ENCODE peak calls at places on chromosomes 7 and 10, in four cellular contexts. H is HCT116, Y is transverse colon, U is H1. O is an unnamed sample.

GRCh38 chr7:130358471-130358870 is 13.9 kb downstream of the CPA5 start:
- DNase-seq in U (no peak), H (no peak), Y (no peak), O (no peak)

GRCh38 chr7:140049339-140050024 is 13.3 kb downstream of the PARP12 start:
- DNase-seq in Y (peak), U (no peak), H (no peak), O (no peak)

GRCh38 chr7:102469972-102470825 is 5.4 kb downstream of the LRWD1 start:
- DNase-seq in Y (peak), H (no peak), U (no peak), O (no peak)

GRCh38 chr7:11373546-11374142 is 400.0 kb downstream of the PHF14 start:
- DNase-seq in H (peak), Y (no peak), U (no peak), O (no peak)

GRCh38 chr10:118340486-118340885 is 1.6 kb downstream of the FAM204A start:
- DNase-seq in U (no peak), H (no peak), Y (no peak), O (no peak)

GRCh38 chr10:124459395-124459794 is 2.2 kb upstream of the LHPP start:
- DNase-seq in Y (no peak), U (no peak), H (no peak), O (no peak)

GRCh38 chr10:23630880-23631279 is 192.0 kb downstream of the OTUD1 start:
- DNase-seq in H (no peak), U (no peak), Y (no peak), O (no peak)

GRCh38 chr10:23516530-23516929 is 77.7 kb downstream of the OTUD1 start:
- DNase-seq in Y (no peak), H (no peak), U (no peak), O (no peak)

GRCh38 chr10:6512182-6512581 is 67.9 kb downstream of the PRKCQ start:
- DNase-seq in H (no peak), U (no peak), Y (no peak), O (no peak)

GRCh38 chr10:107813396-107813795 is 648.9 kb upstream of the SORCS1 start:
- DNase-seq in U (no peak), H (no peak), Y (no peak), O (no peak)

GRCh38 chr10:88460601-88461000 is 122.5 kb downstream of the RNLS start:
- DNase-seq in Y (no peak), U (no peak), H (no peak), O (no peak)

GRCh38 chr10:95988702-95989101 is 54.7 kb upstream of the CCNJ start:
- DNase-seq in Y (no peak), H (no peak), U (no peak), O (no peak)

GRCh38 chr7:152709307-152710133 is 33.6 kb upstream of the XRCC2 start:
- DNase-seq in U (no peak), H (peak), Y (no peak), O (no peak)

GRCh38 chr7:32164341-32164996 is 94.3 kb upstream of the PDE1C start:
- DNase-seq in H (peak), Y (peak), U (no peak), O (no peak)

GRCh38 chr10:31319602-31320178 is 674 bp downstream of the ZEB1 start:
- DNase-seq in U (no peak), H (no peak), Y (no peak), O (no peak)

GRCh38 chr7:130982160-130982638 is 248.2 kb upstream of the KLF14 start:
- DNase-seq in U (no peak), Y (no peak), H (no peak), O (no peak)

GRCh38 chr10:60122190-60122589 is 215.8 kb upstream of the CCDC6 start:
- DNase-seq in Y (no peak), U (no peak), H (no peak), O (no peak)

GRCh38 chr7:155463114-155463811 is 5.3 kb downstream of the EN2 start:
- DNase-seq in Y (no peak), U (no peak), H (no peak), O (no peak)

GRCh38 chr7:123043642-123044041 is 48.1 kb upstream of the TAS2R16 start:
- DNase-seq in U (no peak), H (no peak), Y (no peak), O (peak)

GRCh38 chr7:96313940-96314339 is 8.0 kb downstream of the SLC25A13 start:
- DNase-seq in Y (no peak), H (no peak), U (no peak), O (no peak)

GRCh38 chr10:43196981-43197833 is 59.0 kb downstream of the CSGALNACT2 start:
- DNase-seq in Y (no peak), U (no peak), H (no peak), O (no peak)

GRCh38 chr7:32357535-32358277 is 132.5 kb downstream of the LSM5 start:
- DNase-seq in Y (no peak), U (no peak), H (peak), O (no peak)

GRCh38 chr10:24952146-24952700 is at the start of gene PRTFDC1:
- DNase-seq in Y (peak), U (no peak), H (no peak), O (no peak)

GRCh38 chr10:1461016-1461415 is 276.3 kb downstream of the ADARB2 start:
- DNase-seq in Y (no peak), H (no peak), U (no peak), O (no peak)

GRCh38 chr7:45039106-45039505 is 39.1 kb downstream of the CCM2 start:
- DNase-seq in Y (no peak), U (no peak), H (no peak), O (no peak)
- H3K27ac ChIP-seq in Y (no peak), U (no peak), H (no peak), O (no peak)

GRCh38 chr7:44290250-44290616 is 35.2 kb downstream of the CAMK2B start:
- DNase-seq in Y (peak), U (no peak), H (no peak), O (no peak)

GRCh38 chr7:44291733-44292395 is 33.5 kb downstream of the CAMK2B start:
- DNase-seq in Y (no peak), U (no peak), H (no peak), O (no peak)

GRCh38 chr7:44292418-44292817 is 33.0 kb downstream of the CAMK2B start:
- DNase-seq in H (no peak), U (no peak), Y (no peak), O (no peak)

GRCh38 chr7:44289341-44290249 is 35.8 kb downstream of the CAMK2B start:
- DNase-seq in U (no peak), Y (peak), H (no peak), O (no peak)

GRCh38 chr7:44291066-44291732 is 34.2 kb downstream of the CAMK2B start:
- DNase-seq in Y (peak), H (no peak), U (no peak), O (no peak)
- TF ChIP-seq POLR2AphosphoS5 in Y (no peak), H (no peak), U (no peak), O (no peak)

GRCh38 chr10:49280001-49280408 is 19.0 kb upstream of the C10orf71 start:
- DNase-seq in Y (no peak), H (no peak), U (no peak), O (no peak)

GRCh38 chr10:49279015-49279880 is 19.7 kb upstream of the C10orf71 start:
- DNase-seq in U (no peak), Y (no peak), H (no peak), O (no peak)

GRCh38 chr10:49275896-49276295 is 23.1 kb upstream of the C10orf71 start:
- DNase-seq in U (no peak), H (no peak), Y (no peak), O (no peak)

GRCh38 chr10:49277973-49278372 is 21.0 kb upstream of the C10orf71 start:
- DNase-seq in H (no peak), Y (no peak), U (no peak), O (no peak)

GRCh38 chr10:49278497-49278902 is 20.5 kb upstream of the C10orf71 start:
- DNase-seq in Y (no peak), H (no peak), U (no peak), O (no peak)
- H3K4me3 ChIP-seq in Y (no peak), H (no peak), U (no peak), O (no peak)

GRCh38 chr10:103683851-103684250 is 171.5 kb downstream of the SH3PXD2A start:
- DNase-seq in H (no peak), Y (no peak), U (no peak), O (no peak)

GRCh38 chr10:103688451-103688850 is 166.9 kb downstream of the SH3PXD2A start:
- DNase-seq in Y (peak), U (no peak), H (no peak), O (no peak)

GRCh38 chr10:103687718-103688117 is 167.7 kb downstream of the SH3PXD2A start:
- DNase-seq in H (no peak), U (no peak), Y (no peak), O (no peak)

GRCh38 chr10:103687172-103687571 is 168.2 kb downstream of the SH3PXD2A start:
- DNase-seq in U (no peak), Y (no peak), H (no peak), O (no peak)

DNA sequence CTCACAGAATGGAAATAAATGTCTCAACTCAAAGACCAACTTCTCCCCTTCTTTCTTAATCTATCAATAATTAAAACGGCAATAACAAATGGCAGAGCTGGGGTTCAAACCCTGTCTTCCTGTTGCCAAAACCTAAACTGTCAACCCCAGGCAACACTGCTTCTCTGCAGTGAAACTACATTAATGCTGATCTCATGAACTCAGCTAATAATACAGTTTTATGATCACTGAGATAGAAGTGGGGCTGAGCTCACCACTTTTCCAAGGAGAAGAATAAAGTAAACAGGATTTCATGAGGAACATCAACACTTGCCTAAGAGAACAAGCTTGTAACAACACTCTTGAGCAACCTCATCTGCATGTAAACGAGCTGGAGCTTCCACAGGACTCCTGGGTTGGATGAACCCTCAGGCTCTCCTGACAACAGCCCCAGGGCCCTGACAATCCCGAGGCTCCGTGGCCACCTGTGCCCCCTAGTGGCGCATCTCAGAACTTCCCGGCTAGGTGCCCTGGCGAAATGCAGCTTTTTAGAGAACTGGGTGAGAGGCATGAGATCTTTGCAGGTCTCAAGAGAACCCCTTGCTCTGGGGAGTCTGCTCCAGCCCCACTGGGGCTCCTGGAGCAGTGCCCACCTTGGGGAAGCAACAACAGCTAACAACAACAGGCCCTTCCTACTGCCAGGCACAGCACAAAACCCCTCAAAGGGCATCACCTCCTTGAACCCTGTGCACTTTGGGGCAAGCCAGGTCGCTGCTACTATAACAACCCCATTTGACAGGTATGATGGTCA is 169.3 kb downstream of the SH3PXD2A start:
- DNase-seq in H (peak), U (peak), Y (peak), O (no peak)
- H3K27ac ChIP-seq in H (no peak), U (no peak), Y (peak), O (peak)

O was measured in SK-N-MC.